ENCODE peak calls at places on chromosome 14, in seven cellular contexts. E, W, Y, Q, J, I and V are unnamed samples.
A peak's percentile ranks its signal among the peaks of the same experiment; 100 is the strongest.

GRCh38 chr14:77457115-77457521 is 283 bp downstream of the VIPAS39 start:
- DNase-seq in E (no peak), W (no peak), Y (no peak), Q (no peak), J (no peak), I (no peak), V (no peak)

GRCh38 chr14:95523818-95524448 is 7.5 kb upstream of the SYNE3 start:
- DNase-seq in E (peak; percentile 60), W (no peak), Y (no peak), Q (peak; percentile 57), J (no peak), I (no peak), V (no peak)

GRCh38 chr14:30521899-30522736 is 36.8 kb upstream of the G2E3 start:
- DNase-seq in E (no peak), W (no peak), Y (no peak), Q (no peak), J (no peak), I (no peak), V (no peak)

GRCh38 chr14:105376521-105377440 is 21.6 kb upstream of the TEX22 start:
- DNase-seq in E (no peak), W (no peak), Y (no peak), Q (no peak), J (no peak), I (no peak), V (no peak)

GRCh38 chr14:33642641-33643342 is 308.1 kb downstream of the EGLN3 start:
- DNase-seq in E (no peak), W (no peak), Y (no peak), Q (no peak), J (no peak), I (no peak), V (no peak)

GRCh38 chr14:83379371-83379770 is 1845.7 kb upstream of the SEL1L start:
- DNase-seq in E (no peak), W (no peak), Y (no peak), Q (no peak), J (no peak), I (no peak), V (no peak)

GRCh38 chr14:105119410-105120025 is 49.1 kb downstream of the JAG2 start:
- DNase-seq in E (no peak), W (peak; percentile 5), Y (no peak), Q (no peak), J (no peak), I (no peak), V (no peak)

GRCh38 chr14:60344751-60345150 is 95.7 kb downstream of the PPM1A start:
- DNase-seq in E (no peak), W (no peak), Y (no peak), Q (no peak), J (no peak), I (no peak), V (no peak)

GRCh38 chr14:63928744-63929174 is 76.0 kb downstream of the SYNE2 start:
- DNase-seq in E (no peak), W (no peak), Y (no peak), Q (no peak), J (no peak), I (no peak), V (no peak)

GRCh38 chr14:29773990-29774389 is 153.7 kb downstream of the PRKD1 start:
- DNase-seq in E (no peak), W (no peak), Y (no peak), Q (no peak), J (no peak), I (no peak), V (no peak)

GRCh38 chr14:61620130-61620946 is 75.0 kb upstream of the HIF1A start:
- DNase-seq in E (no peak), W (no peak), Y (no peak), Q (no peak), J (no peak), I (no peak), V (no peak)

GRCh38 chr14:65604946-65605345 is 192.4 kb downstream of the FUT8 start:
- DNase-seq in E (no peak), W (no peak), Y (no peak), Q (no peak), J (no peak), I (no peak), V (no peak)

GRCh38 chr14:87233806-87234384 is 759.1 kb downstream of the GALC start:
- DNase-seq in E (no peak), W (no peak), Y (no peak), Q (no peak), J (no peak), I (no peak), V (no peak)

GRCh38 chr14:87231336-87232026 is 761.5 kb downstream of the GALC start:
- DNase-seq in E (no peak), W (no peak), Y (no peak), Q (no peak), J (no peak), I (no peak), V (no peak)

GRCh38 chr14:87229131-87229530 is 763.9 kb downstream of the GALC start:
- DNase-seq in E (no peak), W (no peak), Y (no peak), Q (no peak), J (no peak), I (no peak), V (no peak)

GRCh38 chr14:87233266-87233665 is 759.7 kb downstream of the GALC start:
- DNase-seq in E (no peak), W (no peak), Y (no peak), Q (no peak), J (no peak), I (no peak), V (no peak)

DNA sequence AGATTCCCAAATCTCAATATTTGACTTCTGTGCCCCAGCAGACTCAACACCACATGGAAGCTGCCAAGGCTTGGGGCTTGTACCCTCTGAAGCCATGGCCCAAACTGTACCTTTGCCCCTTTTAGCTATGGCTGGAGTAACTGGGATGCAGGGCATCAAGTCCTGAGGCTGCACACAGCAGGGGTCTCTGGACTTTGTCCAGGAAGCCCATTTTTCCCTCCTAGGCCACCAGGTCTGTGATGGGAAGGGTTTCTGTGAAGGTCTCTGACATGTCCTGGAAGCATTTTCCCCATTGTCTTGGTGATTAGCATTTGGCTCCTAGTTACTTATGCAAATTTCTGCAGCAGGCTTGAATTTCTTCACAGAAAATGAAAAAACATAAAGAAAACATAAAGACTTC is 762.3 kb downstream of the GALC start:
- DNase-seq in E (no peak), W (no peak), Y (no peak), Q (no peak), J (no peak), I (no peak), V (no peak)
- H3K9me3 ChIP-seq in E (peaks cover 12% of the 10 kb centered on the region), W (no peaks in the 10 kb centered on the region), Y (no peaks in the 10 kb centered on the region), Q (peaks cover 6% of the 10 kb centered on the region), J (no peaks in the 10 kb centered on the region), I (no peaks in the 10 kb centered on the region), V (peaks cover 3% of the 10 kb centered on the region)

GRCh38 chr14:54967496-54967895 is 59.4 kb downstream of the WDHD1 start:
- DNase-seq in E (no peak), W (no peak), Y (no peak), Q (no peak), J (no peak), I (no peak), V (no peak)
- TF ChIP-seq CTCF in E (no peak), W (no peak), Y (no peak), Q (no peak), J (no peak), I (no peak), V (no peak)

GRCh38 chr14:26775765-26776577 is 178.1 kb upstream of the NOVA1 start:
- DNase-seq in E (no peak), W (no peak), Y (no peak), Q (no peak), J (no peak), I (no peak), V (no peak)
- H3K27ac ChIP-seq in E (no peak overlapping the region), W (no peak overlapping the region), Y (no peak overlapping the region), Q (no peak overlapping the region), J (no peak overlapping the region), I (no peak overlapping the region), V (no peak overlapping the region)

GRCh38 chr14:84708865-84709264 is 821.1 kb upstream of the FLRT2 start:
- DNase-seq in E (no peak), W (no peak), Y (no peak), Q (no peak), J (no peak), I (no peak), V (no peak)

DNA sequence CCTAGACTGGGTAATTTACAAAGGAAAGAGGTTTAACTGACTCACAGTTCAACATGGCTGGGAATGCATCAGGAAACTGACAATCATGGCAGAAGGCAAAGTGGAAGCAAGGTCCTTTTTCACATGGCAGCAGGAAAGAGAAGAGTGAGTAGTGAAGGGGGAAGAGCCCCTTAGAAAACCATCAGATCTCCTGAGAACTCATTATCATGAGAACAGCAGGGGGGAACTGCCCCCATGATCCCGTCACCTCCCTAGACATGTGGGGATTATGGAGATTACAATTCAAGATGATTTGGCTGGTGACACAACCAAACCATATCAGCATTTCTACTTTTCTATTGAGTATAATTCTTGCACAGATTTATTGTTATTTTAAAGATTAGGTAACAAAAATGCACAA is 822.1 kb upstream of the FLRT2 start:
- DNase-seq in E (no peak), W (no peak), Y (no peak), Q (no peak), J (no peak), I (no peak), V (no peak)
- H3K9me3 ChIP-seq in E (no peaks in the 10 kb centered on the region), W (no peaks in the 10 kb centered on the region), Y (no peaks in the 10 kb centered on the region), Q (no peaks in the 10 kb centered on the region), J (no peaks in the 10 kb centered on the region), I (no peaks in the 10 kb centered on the region), V (no peaks in the 10 kb centered on the region)

DNA sequence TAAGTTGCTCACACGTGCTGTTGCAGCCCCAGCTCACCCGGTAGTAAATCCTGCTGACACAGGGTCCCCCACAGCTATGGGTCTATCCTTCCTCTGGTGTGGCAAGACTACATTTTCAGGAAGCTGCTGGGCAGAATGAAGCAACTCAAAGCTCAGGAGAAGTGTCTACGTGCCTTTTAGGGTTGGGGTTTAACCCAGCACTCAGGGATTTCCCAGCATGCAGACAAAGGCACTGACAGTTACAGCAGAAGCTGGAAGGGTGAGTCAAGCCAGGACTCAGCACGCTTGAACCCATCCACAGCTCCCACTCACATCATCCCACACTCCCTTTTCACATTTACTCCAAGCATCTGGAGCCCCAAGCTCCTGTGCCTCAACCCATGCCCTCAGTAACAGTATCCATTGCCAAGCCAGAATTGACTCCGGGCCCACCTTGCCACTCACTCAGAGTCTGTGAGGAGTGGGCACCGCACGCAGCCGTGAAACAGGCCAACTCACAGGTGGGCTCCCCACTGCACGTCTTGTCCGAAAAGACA is 59.7 kb downstream of the ZFP36L1 start:
- DNase-seq in E (peak; percentile 63), W (peak; percentile 43), Y (no peak), Q (peak; percentile 45), J (no peak), I (no peak), V (peak; percentile 71)
- TF ChIP-seq CTCF in E (no peak), W (no peak), Y (no peak), Q (no peak), J (no peak), I (no peak), V (no peak)